ENCODE peak calls at places on chromosomes 5 and 9, in ten cellular contexts. One of them, this sample, is unnamed. For H3K4me1, the result is how much of the 10 kb centered on the place peaks cover.

GRCh38 chr9:135400496-135400895 is 79.1 kb upstream of the PPP1R26 start:
- DNase-seq in sigmoid colon: no peak
- DNase-seq in fibroblast of lung: no peak
- DNase-seq in cardiac muscle cell: no peak
- DNase-seq in prostate gland: no peak
- DNase-seq in HepG2: no peak
- DNase-seq in HCT116: no peak
- DNase-seq in A549: no peak
- DNase-seq in thoracic aorta: no peak
- DNase-seq in suprapubic skin: no peak
- DNase-seq in this sample: no peak

GRCh38 chr9:97984188-97985057 is 1.3 kb downstream of the ANP32B start:
- DNase-seq in fibroblast of lung: peak
- DNase-seq in suprapubic skin: peak
- DNase-seq in A549: peak
- DNase-seq in prostate gland: peak
- DNase-seq in HepG2: peak
- DNase-seq in sigmoid colon: peak
- DNase-seq in HCT116: peak
- DNase-seq in cardiac muscle cell: peak
- DNase-seq in thoracic aorta: peak
- DNase-seq in this sample: peak

GRCh38 chr9:127154390-127155191 is 32.2 kb upstream of the ANGPTL2 start:
- DNase-seq in HCT116: no peak
- DNase-seq in sigmoid colon: peak
- DNase-seq in cardiac muscle cell: peak
- DNase-seq in A549: no peak
- DNase-seq in HepG2: no peak
- DNase-seq in thoracic aorta: peak
- DNase-seq in fibroblast of lung: peak
- DNase-seq in prostate gland: no peak
- DNase-seq in suprapubic skin: peak
- DNase-seq in this sample: peak

GRCh38 chr5:30040483-30041116 is 1152.9 kb upstream of the CDH6 start:
- DNase-seq in HepG2: peak
- DNase-seq in suprapubic skin: no peak
- DNase-seq in fibroblast of lung: peak
- DNase-seq in sigmoid colon: no peak
- DNase-seq in thoracic aorta: no peak
- DNase-seq in cardiac muscle cell: peak
- DNase-seq in A549: peak
- DNase-seq in prostate gland: no peak
- DNase-seq in HCT116: peak
- DNase-seq in this sample: peak

GRCh38 chr5:136890431-136891148 is 525.2 kb upstream of the TRPC7 start:
- DNase-seq in HCT116: no peak
- DNase-seq in sigmoid colon: no peak
- DNase-seq in fibroblast of lung: no peak
- DNase-seq in prostate gland: no peak
- DNase-seq in cardiac muscle cell: no peak
- DNase-seq in A549: no peak
- DNase-seq in suprapubic skin: no peak
- DNase-seq in thoracic aorta: no peak
- DNase-seq in HepG2: no peak
- DNase-seq in this sample: no peak

GRCh38 chr5:132019857-132020555 is 8.5 kb upstream of the ACSL6 start:
- DNase-seq in sigmoid colon: no peak
- DNase-seq in prostate gland: peak
- DNase-seq in fibroblast of lung: no peak
- DNase-seq in cardiac muscle cell: no peak
- DNase-seq in HepG2: no peak
- DNase-seq in suprapubic skin: no peak
- DNase-seq in A549: no peak
- DNase-seq in HCT116: no peak
- DNase-seq in thoracic aorta: no peak
- DNase-seq in this sample: no peak

GRCh38 chr5:176536132-176536901 is 885 bp downstream of the RNF44 start:
- DNase-seq in sigmoid colon: peak
- DNase-seq in thoracic aorta: peak
- DNase-seq in HCT116: no peak
- DNase-seq in A549: peak
- DNase-seq in HepG2: peak
- DNase-seq in prostate gland: peak
- DNase-seq in suprapubic skin: peak
- DNase-seq in fibroblast of lung: peak
- DNase-seq in cardiac muscle cell: peak
- DNase-seq in this sample: peak

GRCh38 chr9:101536938-101537337 is 3.3 kb downstream of the RNF20 start:
- DNase-seq in cardiac muscle cell: peak
- DNase-seq in sigmoid colon: no peak
- DNase-seq in A549: no peak
- DNase-seq in HepG2: peak
- DNase-seq in prostate gland: no peak
- DNase-seq in fibroblast of lung: peak
- DNase-seq in suprapubic skin: no peak
- DNase-seq in HCT116: no peak
- DNase-seq in thoracic aorta: no peak
- DNase-seq in this sample: no peak

GRCh38 chr5:140115186-140115500 is 1.2 kb downstream of the PURA start:
- DNase-seq in HepG2: no peak
- DNase-seq in fibroblast of lung: no peak
- DNase-seq in HCT116: no peak
- DNase-seq in sigmoid colon: no peak
- DNase-seq in cardiac muscle cell: no peak
- DNase-seq in thoracic aorta: no peak
- DNase-seq in suprapubic skin: no peak
- DNase-seq in A549: no peak
- DNase-seq in prostate gland: no peak
- DNase-seq in this sample: no peak

GRCh38 chr5:140116716-140117115 is 2.8 kb downstream of the PURA start:
- DNase-seq in thoracic aorta: no peak
- DNase-seq in sigmoid colon: no peak
- DNase-seq in HCT116: no peak
- DNase-seq in HepG2: no peak
- DNase-seq in A549: peak
- DNase-seq in fibroblast of lung: no peak
- DNase-seq in prostate gland: no peak
- DNase-seq in suprapubic skin: no peak
- DNase-seq in cardiac muscle cell: no peak
- DNase-seq in this sample: no peak

GRCh38 chr5:140117523-140117922 is 3.6 kb downstream of the PURA start:
- DNase-seq in HCT116: no peak
- DNase-seq in HepG2: no peak
- DNase-seq in prostate gland: no peak
- DNase-seq in A549: no peak
- DNase-seq in thoracic aorta: no peak
- DNase-seq in fibroblast of lung: no peak
- DNase-seq in cardiac muscle cell: no peak
- DNase-seq in suprapubic skin: no peak
- DNase-seq in sigmoid colon: no peak
- DNase-seq in this sample: no peak

GRCh38 chr5:140114341-140115185 is 654 bp downstream of the PURA start:
- DNase-seq in HepG2: no peak
- DNase-seq in HCT116: no peak
- DNase-seq in prostate gland: peak
- DNase-seq in sigmoid colon: peak
- DNase-seq in fibroblast of lung: peak
- DNase-seq in suprapubic skin: peak
- DNase-seq in A549: peak
- DNase-seq in cardiac muscle cell: peak
- DNase-seq in thoracic aorta: no peak
- DNase-seq in this sample: peak

GRCh38 chr5:140118294-140118936 is 4.5 kb downstream of the PURA start:
- DNase-seq in prostate gland: no peak
- DNase-seq in suprapubic skin: no peak
- DNase-seq in A549: no peak
- DNase-seq in thoracic aorta: no peak
- DNase-seq in cardiac muscle cell: no peak
- DNase-seq in sigmoid colon: no peak
- DNase-seq in HepG2: no peak
- DNase-seq in fibroblast of lung: no peak
- DNase-seq in HCT116: no peak
- DNase-seq in this sample: no peak
- TF ChIP-seq CTCF in prostate gland: no peak
- TF ChIP-seq CTCF in suprapubic skin: no peak
- TF ChIP-seq CTCF in A549: no peak
- TF ChIP-seq CTCF in thoracic aorta: no peak
- TF ChIP-seq CTCF in cardiac muscle cell: peak
- TF ChIP-seq CTCF in sigmoid colon: no peak
- TF ChIP-seq CTCF in HepG2: peak
- TF ChIP-seq CTCF in fibroblast of lung: no peak
- TF ChIP-seq CTCF in HCT116: no peak
- TF ChIP-seq CTCF in this sample: no peak

GRCh38 chr9:4704129-4704528 is 24.8 kb downstream of the CDC37L1 start:
- DNase-seq in cardiac muscle cell: no peak
- DNase-seq in suprapubic skin: no peak
- DNase-seq in A549: no peak
- DNase-seq in thoracic aorta: no peak
- DNase-seq in sigmoid colon: no peak
- DNase-seq in HCT116: no peak
- DNase-seq in fibroblast of lung: peak
- DNase-seq in prostate gland: no peak
- DNase-seq in HepG2: no peak
- DNase-seq in this sample: no peak
- H3K27ac ChIP-seq in cardiac muscle cell: no peak
- H3K27ac ChIP-seq in suprapubic skin: no peak
- H3K27ac ChIP-seq in A549: no peak
- H3K27ac ChIP-seq in thoracic aorta: no peak
- H3K27ac ChIP-seq in sigmoid colon: no peak
- H3K27ac ChIP-seq in HCT116: no peak
- H3K27ac ChIP-seq in fibroblast of lung: no peak
- H3K27ac ChIP-seq in prostate gland: no peak
- H3K27ac ChIP-seq in HepG2: no peak
- H3K27ac ChIP-seq in this sample: no peak

GRCh38 chr5:64632251-64632650 is 58.1 kb upstream of the SHISAL2B start:
- DNase-seq in HepG2: no peak
- DNase-seq in HCT116: no peak
- DNase-seq in fibroblast of lung: peak
- DNase-seq in suprapubic skin: no peak
- DNase-seq in prostate gland: no peak
- DNase-seq in thoracic aorta: no peak
- DNase-seq in cardiac muscle cell: no peak
- DNase-seq in sigmoid colon: no peak
- DNase-seq in A549: no peak
- DNase-seq in this sample: no peak

GRCh38 chr5:64637144-64637543 is 53.2 kb upstream of the SHISAL2B start:
- DNase-seq in fibroblast of lung: no peak
- DNase-seq in thoracic aorta: no peak
- DNase-seq in A549: no peak
- DNase-seq in cardiac muscle cell: no peak
- DNase-seq in sigmoid colon: no peak
- DNase-seq in HepG2: no peak
- DNase-seq in HCT116: no peak
- DNase-seq in prostate gland: no peak
- DNase-seq in suprapubic skin: no peak
- DNase-seq in this sample: no peak

GRCh38 chr5:64635056-64635686 is 55.1 kb upstream of the SHISAL2B start:
- DNase-seq in prostate gland: no peak
- DNase-seq in suprapubic skin: no peak
- DNase-seq in thoracic aorta: no peak
- DNase-seq in A549: peak
- DNase-seq in fibroblast of lung: peak
- DNase-seq in sigmoid colon: no peak
- DNase-seq in cardiac muscle cell: peak
- DNase-seq in HepG2: no peak
- DNase-seq in HCT116: peak
- DNase-seq in this sample: no peak

DNA sequence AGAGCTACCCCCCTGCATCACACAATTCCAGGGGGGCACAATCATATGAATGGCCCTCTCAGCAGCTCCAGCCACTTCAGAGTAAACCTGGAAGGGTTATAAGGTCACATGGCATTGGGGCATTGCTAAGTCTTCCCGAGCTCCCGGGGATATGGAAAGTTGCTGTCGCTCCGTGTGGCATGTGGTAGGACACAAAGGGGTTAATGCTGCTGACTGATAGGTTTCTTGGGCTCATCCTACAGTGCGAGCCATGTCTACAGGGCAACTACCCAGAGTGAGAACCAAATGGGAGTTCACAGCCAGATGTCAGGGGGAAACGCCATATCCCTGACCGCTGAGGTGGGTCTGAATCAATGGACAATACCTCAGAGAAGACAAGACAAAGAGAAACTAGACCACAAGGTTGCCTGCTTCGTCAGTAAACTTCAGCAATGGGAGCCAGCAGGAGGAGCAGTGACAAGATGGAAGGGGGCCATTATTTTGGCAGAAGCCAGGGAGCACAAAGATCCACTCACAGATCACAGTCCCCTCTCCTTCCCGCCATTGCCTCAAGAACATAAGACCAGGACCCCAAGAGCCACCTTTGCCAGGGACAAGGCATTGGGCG is 52.4 kb upstream of the SHISAL2B start:
- DNase-seq in prostate gland: no peak
- DNase-seq in HCT116: no peak
- DNase-seq in sigmoid colon: no peak
- DNase-seq in HepG2: no peak
- DNase-seq in fibroblast of lung: peak
- DNase-seq in suprapubic skin: no peak
- DNase-seq in cardiac muscle cell: no peak
- DNase-seq in thoracic aorta: no peak
- DNase-seq in A549: no peak
- DNase-seq in this sample: no peak
- H3K4me1 ChIP-seq in prostate gland: under half
- H3K4me1 ChIP-seq in HCT116: under half
- H3K4me1 ChIP-seq in sigmoid colon: under half
- H3K4me1 ChIP-seq in HepG2: under half
- H3K4me1 ChIP-seq in fibroblast of lung: under half
- H3K4me1 ChIP-seq in suprapubic skin: under half
- H3K4me1 ChIP-seq in cardiac muscle cell: under half
- H3K4me1 ChIP-seq in thoracic aorta: under half
- H3K4me1 ChIP-seq in A549: under half
- H3K4me1 ChIP-seq in this sample: under half

DNA sequence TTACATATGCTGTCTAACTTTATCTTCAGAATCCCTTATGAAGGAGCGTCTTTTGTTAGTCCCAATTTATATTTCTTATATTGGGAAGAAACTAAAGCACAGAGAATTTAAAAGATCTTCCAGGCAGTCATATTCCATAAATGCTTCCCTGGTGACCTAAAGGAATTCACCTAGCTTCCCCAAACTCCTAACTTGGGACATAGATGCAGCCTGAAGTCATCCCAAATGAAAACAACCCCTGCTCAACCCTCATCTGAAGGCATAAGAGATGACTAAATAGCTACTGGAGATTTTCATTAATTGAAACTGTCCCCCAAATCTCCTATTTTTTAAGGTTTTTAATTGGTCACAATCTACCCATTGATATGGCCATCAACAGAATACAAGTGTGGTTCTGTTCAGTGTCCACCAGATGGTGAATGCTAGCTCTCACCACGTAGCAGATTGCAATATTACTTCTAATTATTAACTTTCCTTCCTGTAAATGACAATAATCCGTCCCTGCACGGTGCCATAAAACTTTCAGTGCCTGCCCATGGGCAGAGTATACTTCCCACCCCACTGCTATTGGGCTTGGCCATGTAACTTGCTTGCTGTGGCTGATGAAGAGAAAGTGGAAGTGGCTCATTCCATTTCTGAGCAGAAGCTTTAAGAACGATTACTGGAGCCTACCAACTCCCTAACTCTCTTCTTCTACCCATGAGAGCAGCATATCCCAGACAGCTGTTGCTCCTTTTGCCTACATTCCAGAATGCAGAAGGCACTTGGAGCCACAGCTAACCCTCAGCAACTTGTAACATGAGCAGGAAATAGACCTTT is 18.7 kb downstream of the PRUNE2 start:
- DNase-seq in cardiac muscle cell: no peak
- DNase-seq in HCT116: no peak
- DNase-seq in prostate gland: no peak
- DNase-seq in A549: no peak
- DNase-seq in suprapubic skin: no peak
- DNase-seq in sigmoid colon: no peak
- DNase-seq in fibroblast of lung: peak
- DNase-seq in thoracic aorta: no peak
- DNase-seq in HepG2: no peak
- DNase-seq in this sample: no peak
- TF ChIP-seq CTCF in cardiac muscle cell: no peak
- TF ChIP-seq CTCF in HCT116: peak
- TF ChIP-seq CTCF in prostate gland: no peak
- TF ChIP-seq CTCF in A549: no peak
- TF ChIP-seq CTCF in suprapubic skin: no peak
- TF ChIP-seq CTCF in sigmoid colon: no peak
- TF ChIP-seq CTCF in fibroblast of lung: no peak
- TF ChIP-seq CTCF in thoracic aorta: no peak
- TF ChIP-seq CTCF in HepG2: no peak
- TF ChIP-seq CTCF in this sample: no peak

This sample was measured in colonic mucosa.